ENCODE peak calls at places on chromosomes 1 and 21, in six cellular contexts. One of them, this sample, is unnamed.

GRCh38 chr1:30684881-30685795 is 38.2 kb downstream of the MATN1 start:
- DNase-seq in fibroblast of lung: no peak
- DNase-seq in PC-9: peak; percentile 77
- DNase-seq in colonic mucosa: peak; percentile 97
- DNase-seq in adipocyte: no peak
- DNase-seq in left lung: peak; percentile 87
- DNase-seq in this sample: no peak

GRCh38 chr1:79151006-79151796 is 144.7 kb upstream of the ADGRL4 start:
- DNase-seq in colonic mucosa: no peak
- DNase-seq in adipocyte: no peak
- DNase-seq in fibroblast of lung: peak; percentile 15
- DNase-seq in PC-9: peak; percentile 63
- DNase-seq in left lung: no peak
- DNase-seq in this sample: no peak

GRCh38 chr1:6805004-6805416 is 19.8 kb downstream of the CAMTA1 start:
- DNase-seq in PC-9: no peak
- DNase-seq in fibroblast of lung: peak; percentile 60
- DNase-seq in colonic mucosa: no peak
- DNase-seq in adipocyte: no peak
- DNase-seq in left lung: no peak
- DNase-seq in this sample: no peak

GRCh38 chr1:222555992-222556615 is 8.2 kb upstream of the HHIPL2 start:
- DNase-seq in colonic mucosa: no peak
- DNase-seq in left lung: no peak
- DNase-seq in PC-9: no peak
- DNase-seq in adipocyte: no peak
- DNase-seq in fibroblast of lung: peak; percentile 3
- DNase-seq in this sample: no peak

GRCh38 chr1:33302325-33302724 is 18.6 kb downstream of the A3GALT2 start:
- DNase-seq in fibroblast of lung: no peak
- DNase-seq in colonic mucosa: no peak
- DNase-seq in left lung: no peak
- DNase-seq in adipocyte: no peak
- DNase-seq in PC-9: no peak
- DNase-seq in this sample: no peak

GRCh38 chr1:231702321-231702720 is 75.7 kb downstream of the DISC1 start:
- DNase-seq in PC-9: no peak
- DNase-seq in adipocyte: peak; percentile 61
- DNase-seq in fibroblast of lung: no peak
- DNase-seq in left lung: no peak
- DNase-seq in colonic mucosa: no peak
- DNase-seq in this sample: no peak

GRCh38 chr1:119714583-119714982 is 2.8 kb downstream of the PHGDH start:
- DNase-seq in PC-9: peak; percentile 19
- DNase-seq in colonic mucosa: no peak
- DNase-seq in left lung: no peak
- DNase-seq in adipocyte: peak; percentile 6
- DNase-seq in fibroblast of lung: no peak
- DNase-seq in this sample: no peak

GRCh38 chr1:173505401-173505800 is 28.3 kb downstream of the PRDX6 start:
- DNase-seq in fibroblast of lung: no peak
- DNase-seq in colonic mucosa: no peak
- DNase-seq in PC-9: no peak
- DNase-seq in left lung: no peak
- DNase-seq in adipocyte: no peak
- DNase-seq in this sample: no peak

GRCh38 chr21:42109473-42109872 is 38.4 kb downstream of the UMODL1 start:
- DNase-seq in fibroblast of lung: no peak
- DNase-seq in left lung: peak; percentile 65
- DNase-seq in colonic mucosa: no peak
- DNase-seq in adipocyte: no peak
- DNase-seq in PC-9: no peak
- DNase-seq in this sample: no peak

GRCh38 chr1:246508897-246509688 is 2.0 kb upstream of the SMYD3 start:
- DNase-seq in colonic mucosa: no peak
- DNase-seq in adipocyte: no peak
- DNase-seq in left lung: peak; percentile 76
- DNase-seq in fibroblast of lung: no peak
- DNase-seq in PC-9: no peak
- DNase-seq in this sample: no peak

GRCh38 chr21:44018813-44019567 is 6.9 kb downstream of the TRAPPC10 start:
- DNase-seq in PC-9: no peak
- DNase-seq in colonic mucosa: no peak
- DNase-seq in fibroblast of lung: no peak
- DNase-seq in left lung: no peak
- DNase-seq in adipocyte: no peak
- DNase-seq in this sample: no peak

GRCh38 chr1:5974631-5975030 is 17.6 kb downstream of the NPHP4 start:
- DNase-seq in left lung: peak; percentile 44
- DNase-seq in PC-9: no peak
- DNase-seq in colonic mucosa: no peak
- DNase-seq in fibroblast of lung: no peak
- DNase-seq in adipocyte: no peak
- DNase-seq in this sample: no peak

GRCh38 chr1:14897080-14897449 is 256.5 kb upstream of the TMEM51 start:
- DNase-seq in PC-9: no peak
- DNase-seq in fibroblast of lung: peak; percentile 11
- DNase-seq in left lung: no peak
- DNase-seq in colonic mucosa: no peak
- DNase-seq in adipocyte: no peak
- DNase-seq in this sample: no peak

GRCh38 chr1:6580588-6581270 is 935 bp downstream of the ZBTB48 start:
- DNase-seq in adipocyte: peak; percentile 41
- DNase-seq in PC-9: no peak
- DNase-seq in colonic mucosa: peak; percentile 29
- DNase-seq in left lung: no peak
- DNase-seq in fibroblast of lung: no peak
- DNase-seq in this sample: no peak

GRCh38 chr1:34167091-34167788 is 2.2 kb upstream of the CSMD2 start:
- DNase-seq in left lung: no peak
- DNase-seq in fibroblast of lung: no peak
- DNase-seq in PC-9: no peak
- DNase-seq in colonic mucosa: no peak
- DNase-seq in adipocyte: no peak
- DNase-seq in this sample: no peak

GRCh38 chr1:63480057-63480456 is 43.0 kb downstream of the ITGB3BP start:
- DNase-seq in PC-9: no peak
- DNase-seq in fibroblast of lung: no peak
- DNase-seq in adipocyte: no peak
- DNase-seq in left lung: no peak
- DNase-seq in colonic mucosa: no peak
- DNase-seq in this sample: no peak

GRCh38 chr1:52264530-52265115 is 101.4 kb downstream of the CC2D1B start:
- DNase-seq in fibroblast of lung: peak; percentile 19
- DNase-seq in adipocyte: no peak
- DNase-seq in left lung: no peak
- DNase-seq in PC-9: no peak
- DNase-seq in colonic mucosa: no peak
- DNase-seq in this sample: no peak

GRCh38 chr1:177849588-177849987 is 120.3 kb downstream of the SEC16B start:
- DNase-seq in left lung: no peak
- DNase-seq in PC-9: no peak
- DNase-seq in fibroblast of lung: no peak
- DNase-seq in adipocyte: no peak
- DNase-seq in colonic mucosa: no peak
- DNase-seq in this sample: no peak

DNA sequence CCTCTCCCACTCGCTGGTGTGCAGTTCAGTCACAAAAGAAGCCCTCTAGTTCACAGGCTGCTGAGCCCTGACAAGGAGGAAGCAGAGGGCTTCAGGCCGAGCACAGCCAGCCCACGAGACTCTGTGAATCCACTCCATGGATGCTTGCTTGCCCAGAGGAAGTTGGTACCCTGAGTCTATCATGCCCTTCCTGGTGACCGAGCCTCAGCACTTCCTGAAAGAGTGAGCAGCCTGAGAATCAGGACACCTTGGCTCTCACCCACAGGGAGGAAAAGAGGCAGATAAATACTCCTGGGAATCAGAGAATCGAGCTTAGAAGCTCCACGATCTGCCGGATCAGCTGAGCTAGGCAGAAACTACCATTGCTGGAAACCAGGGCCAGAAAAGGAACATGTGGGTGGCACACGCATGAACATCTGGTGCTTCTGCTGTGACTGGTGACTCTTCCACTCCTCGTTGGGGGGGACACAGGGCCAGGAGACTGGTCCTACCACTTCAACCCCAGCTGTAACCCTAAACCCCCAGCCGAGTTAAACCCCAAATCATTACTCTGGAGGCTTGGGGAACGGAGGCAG is 376.3 kb upstream of the CAMK1G start:
- DNase-seq in fibroblast of lung: no peak
- DNase-seq in left lung: no peak
- DNase-seq in colonic mucosa: no peak
- DNase-seq in adipocyte: no peak
- DNase-seq in PC-9: no peak
- DNase-seq in this sample: no peak
- H3K4me3 ChIP-seq in fibroblast of lung: peak overlapping the region; percentile 51
- H3K4me3 ChIP-seq in left lung: no peak overlapping the region
- H3K4me3 ChIP-seq in colonic mucosa: no peak overlapping the region
- H3K4me3 ChIP-seq in adipocyte: peak overlapping the region; percentile 73
- H3K4me3 ChIP-seq in PC-9: no peak overlapping the region
- H3K4me3 ChIP-seq in this sample: no peak overlapping the region

DNA sequence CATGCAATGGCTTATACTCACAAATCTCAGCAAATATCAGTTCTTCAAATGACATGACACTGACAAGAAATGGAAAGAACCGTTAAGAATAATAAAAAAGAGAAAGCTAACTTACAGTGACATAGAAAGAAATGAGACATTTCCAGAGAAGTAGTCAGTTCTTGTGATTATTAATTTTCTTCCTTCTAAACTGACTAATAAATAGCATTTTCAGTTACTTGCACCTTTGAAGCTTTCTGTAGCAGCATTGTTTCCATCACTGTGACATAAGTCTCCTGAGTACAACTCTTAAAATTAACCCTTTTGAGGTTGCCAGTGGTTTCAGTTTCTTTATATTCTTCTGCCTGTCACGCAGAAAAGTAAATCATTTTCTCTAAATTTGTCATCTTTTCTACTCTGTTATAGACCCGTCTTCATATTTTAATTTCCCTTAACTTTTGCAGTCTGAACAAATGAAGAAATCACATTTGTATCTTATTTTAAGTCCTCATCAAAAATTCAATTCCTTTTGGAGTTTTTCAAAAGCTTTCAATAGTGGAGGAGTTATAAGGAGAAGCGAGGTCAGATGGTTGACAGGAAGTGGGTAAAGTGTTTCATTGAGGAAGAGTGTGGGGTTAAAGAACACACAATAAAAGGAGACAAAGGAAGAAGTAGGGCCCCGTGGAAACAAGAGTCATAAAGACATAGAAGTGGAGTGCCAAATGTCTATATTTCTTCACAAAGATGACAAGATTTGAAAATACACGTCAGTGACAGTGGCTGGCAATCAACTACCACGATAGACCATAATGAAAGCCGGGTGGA is 57.9 kb upstream of the S1PR1 start:
- DNase-seq in adipocyte: no peak
- DNase-seq in left lung: no peak
- DNase-seq in colonic mucosa: no peak
- DNase-seq in PC-9: no peak
- DNase-seq in fibroblast of lung: no peak
- DNase-seq in this sample: no peak
- H3K4me3 ChIP-seq in adipocyte: no peak overlapping the region
- H3K4me3 ChIP-seq in left lung: no peak overlapping the region
- H3K4me3 ChIP-seq in colonic mucosa: no peak overlapping the region
- H3K4me3 ChIP-seq in PC-9: no peak overlapping the region
- H3K4me3 ChIP-seq in fibroblast of lung: no peak overlapping the region
- H3K4me3 ChIP-seq in this sample: no peak overlapping the region

DNA sequence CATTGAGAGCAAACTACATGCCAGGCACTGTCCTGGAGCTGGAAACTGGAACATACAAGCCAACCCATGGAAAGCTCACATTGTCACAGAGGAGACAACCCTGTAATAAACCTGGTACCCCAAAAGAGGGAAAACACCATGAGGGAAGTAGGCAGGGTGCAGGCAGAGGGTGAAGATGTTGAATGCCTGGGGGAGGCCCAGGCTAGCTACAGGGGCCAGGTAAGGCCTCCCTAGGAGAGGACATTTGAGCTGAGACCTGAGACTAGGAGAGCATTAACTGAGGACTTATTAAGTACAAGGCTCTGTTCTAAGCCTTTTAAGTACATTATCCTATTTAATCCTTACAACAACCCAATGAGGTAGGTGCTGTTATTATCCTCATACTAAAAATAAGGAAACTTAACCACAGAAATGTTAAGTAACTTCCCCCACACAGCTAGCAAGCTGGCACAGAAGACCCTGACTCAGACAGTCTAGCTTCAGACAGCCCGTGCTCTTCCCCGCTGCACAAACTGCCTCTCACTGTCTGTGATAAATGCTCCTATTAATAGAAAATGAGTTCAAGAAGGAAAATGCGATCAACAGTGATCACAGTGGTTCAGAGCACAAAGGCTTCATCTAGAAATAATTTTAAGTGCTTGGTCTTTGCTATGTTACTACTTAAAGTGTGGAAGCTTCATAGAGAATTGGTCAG is 41.8 kb downstream of the ZNF281 start:
- DNase-seq in left lung: no peak
- DNase-seq in fibroblast of lung: peak; percentile 97
- DNase-seq in colonic mucosa: no peak
- DNase-seq in adipocyte: peak; percentile 45
- DNase-seq in PC-9: no peak
- DNase-seq in this sample: peak; percentile 52
- H3K4me3 ChIP-seq in left lung: no peak overlapping the region
- H3K4me3 ChIP-seq in fibroblast of lung: no peak overlapping the region
- H3K4me3 ChIP-seq in colonic mucosa: no peak overlapping the region
- H3K4me3 ChIP-seq in adipocyte: no peak overlapping the region
- H3K4me3 ChIP-seq in PC-9: no peak overlapping the region
- H3K4me3 ChIP-seq in this sample: no peak overlapping the region

DNA sequence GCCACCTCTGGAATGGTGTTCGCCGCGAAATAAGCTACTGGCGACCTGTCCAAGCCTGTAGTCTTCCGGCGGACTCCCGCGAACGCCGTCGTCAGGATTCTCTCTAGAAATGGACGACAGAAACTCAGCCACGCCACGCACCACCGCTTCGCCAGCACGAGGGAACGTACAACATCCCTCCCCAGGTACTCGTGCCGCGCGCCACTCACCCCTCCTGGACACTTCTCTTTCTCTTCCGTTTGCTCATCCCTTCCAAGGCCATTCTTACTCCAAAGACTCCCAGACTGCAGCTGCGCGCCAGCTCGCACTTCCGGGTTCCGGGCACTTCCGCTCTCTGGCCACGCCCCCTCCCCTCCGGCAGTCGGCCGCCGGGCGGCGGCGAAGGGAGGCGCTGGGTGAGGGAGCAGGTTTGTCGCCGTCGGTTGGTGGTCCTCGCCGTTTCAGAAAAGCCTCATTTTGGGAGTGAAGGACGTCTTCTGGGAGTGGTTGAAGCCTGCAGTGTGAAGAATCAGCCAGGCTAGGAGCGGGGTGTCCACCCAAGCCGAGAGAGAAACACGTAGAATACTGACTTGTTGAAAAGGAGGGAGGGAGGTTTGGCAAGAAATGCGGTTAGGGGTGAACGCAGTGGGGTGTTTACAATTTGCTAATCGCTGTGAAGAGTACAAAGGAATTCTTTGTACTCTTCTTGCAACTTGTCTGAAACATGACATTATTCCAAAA is at the start of gene RBM34:
- DNase-seq in adipocyte: peak; percentile 97
- DNase-seq in left lung: peak; percentile 99
- DNase-seq in PC-9: peak; percentile 80
- DNase-seq in fibroblast of lung: peak; percentile 87
- DNase-seq in colonic mucosa: peak; percentile 94
- DNase-seq in this sample: peak; percentile 55
- H3K4me3 ChIP-seq in adipocyte: peak within 1 kb of the TSS; percentile 92
- H3K4me3 ChIP-seq in left lung: peak within 1 kb of the TSS; percentile 60
- H3K4me3 ChIP-seq in PC-9: peak within 1 kb of the TSS; percentile 73
- H3K4me3 ChIP-seq in fibroblast of lung: peak within 1 kb of the TSS; percentile 78
- H3K4me3 ChIP-seq in colonic mucosa: peak within 1 kb of the TSS; percentile 62
- H3K4me3 ChIP-seq in this sample: peak within 1 kb of the TSS; percentile 78